ENCODE peak calls at places on chromosomes 2 and 18, in nine cellular contexts. K, F, C, J, P, V, N, X and Z are unnamed samples. For H3K9me3 and H3K4me1, the result is how much of the 10 kb centered on the place peaks cover.

GRCh38 chr18:12324991-12325725 is 17.1 kb downstream of the TUBB6 start:
- DNase-seq in K (no peak), F (peak), C (no peak), J (no peak), P (no peak), V (no peak), N (no peak), X (no peak), Z (no peak)

GRCh38 chr18:3217930-3218647 is 1.7 kb downstream of the MYOM1 start:
- DNase-seq in K (peak), F (no peak), C (no peak), J (peak), P (no peak), V (no peak), N (peak), X (peak), Z (no peak)

GRCh38 chr2:195057001-195057400 is 600.0 kb upstream of the SLC39A10 start:
- DNase-seq in K (no peak), F (no peak), C (no peak), J (no peak), P (no peak), V (no peak), N (no peak), X (no peak), Z (no peak)

GRCh38 chr2:94890234-94890633 is 19.0 kb downstream of the TEKT4 start:
- DNase-seq in K (no peak), F (no peak), C (no peak), J (no peak), P (no peak), V (no peak), N (no peak), X (no peak), Z (no peak)

GRCh38 chr2:111695441-111696007 is 188.5 kb downstream of the ANAPC1 start:
- DNase-seq in K (no peak), F (no peak), C (no peak), J (no peak), P (no peak), V (no peak), N (no peak), X (no peak), Z (no peak)

GRCh38 chr18:60684843-60685513 is 312.4 kb upstream of the MC4R start:
- DNase-seq in K (no peak), F (no peak), C (no peak), J (no peak), P (no peak), V (no peak), N (peak), X (no peak), Z (no peak)

GRCh38 chr2:111216811-111217652 is 96.3 kb downstream of the BCL2L11 start:
- DNase-seq in K (no peak), F (no peak), C (no peak), J (no peak), P (no peak), V (no peak), N (no peak), X (no peak), Z (no peak)

GRCh38 chr18:50628543-50628905 is 68.6 kb downstream of the MAPK4 start:
- DNase-seq in K (no peak), F (no peak), C (no peak), J (no peak), P (no peak), V (no peak), N (no peak), X (no peak), Z (no peak)

GRCh38 chr2:75605770-75606535 is 40.6 kb upstream of the MRPL19 start:
- DNase-seq in K (no peak), F (no peak), C (no peak), J (peak), P (no peak), V (no peak), N (peak), X (peak), Z (no peak)

GRCh38 chr2:68767031-68767961 is 32.7 kb downstream of the ARHGAP25 start:
- DNase-seq in K (no peak), F (no peak), C (no peak), J (no peak), P (no peak), V (no peak), N (no peak), X (no peak), Z (no peak)

GRCh38 chr18:8264861-8265411 is 344.3 kb upstream of the RAB12 start:
- DNase-seq in K (no peak), F (no peak), C (peak), J (no peak), P (no peak), V (no peak), N (peak), X (no peak), Z (no peak)

GRCh38 chr2:182101263-182101662 is 115.6 kb downstream of the PPP1R1C start:
- DNase-seq in K (no peak), F (no peak), C (no peak), J (no peak), P (no peak), V (no peak), N (peak), X (no peak), Z (no peak)

GRCh38 chr2:160156665-160157064 is 43.4 kb downstream of the ITGB6 start:
- DNase-seq in K (no peak), F (no peak), C (no peak), J (no peak), P (no peak), V (no peak), N (no peak), X (no peak), Z (no peak)

GRCh38 chr2:144151405-144151804 is 368.5 kb downstream of the ZEB2 start:
- DNase-seq in K (no peak), F (no peak), C (no peak), J (no peak), P (no peak), V (no peak), N (no peak), X (no peak), Z (no peak)

GRCh38 chr18:50559750-50560680 is at the start of gene MAPK4:
- DNase-seq in K (peak), F (peak), C (no peak), J (no peak), P (peak), V (no peak), N (no peak), X (peak), Z (peak)

GRCh38 chr2:55902971-55903370 is 20.6 kb downstream of the EFEMP1 start:
- DNase-seq in K (no peak), F (no peak), C (no peak), J (no peak), P (no peak), V (no peak), N (no peak), X (no peak), Z (no peak)

GRCh38 chr2:64143154-64144056 is 815 bp downstream of the PELI1 start:
- DNase-seq in K (no peak), F (peak), C (no peak), J (peak), P (no peak), V (no peak), N (peak), X (no peak), Z (no peak)

GRCh38 chr2:43300781-43301586 is 74.6 kb upstream of the ZFP36L2 start:
- DNase-seq in K (peak), F (peak), C (no peak), J (no peak), P (no peak), V (no peak), N (peak), X (peak), Z (peak)

GRCh38 chr18:46946656-46947282 is 29.4 kb downstream of the KATNAL2 start:
- DNase-seq in K (peak), F (peak), C (peak), J (peak), P (peak), V (no peak), N (no peak), X (peak), Z (peak)

GRCh38 chr18:63590368-63590767 is 3.2 kb downstream of the SERPINB13 start:
- DNase-seq in K (no peak), F (no peak), C (no peak), J (no peak), P (no peak), V (no peak), N (no peak), X (no peak), Z (no peak)

GRCh38 chr2:88658890-88659881 is 31.9 kb upstream of the EIF2AK3 start:
- DNase-seq in K (no peak), F (peak), C (no peak), J (no peak), P (no peak), V (no peak), N (peak), X (no peak), Z (peak)

GRCh38 chr2:133566967-133567645 is 1.2 kb downstream of the NCKAP5 start:
- DNase-seq in K (peak), F (peak), C (peak), J (no peak), P (peak), V (no peak), N (no peak), X (no peak), Z (no peak)

GRCh38 chr18:12376034-12376717 is 851 bp downstream of the AFG3L2 start:
- DNase-seq in K (peak), F (peak), C (no peak), J (no peak), P (peak), V (no peak), N (peak), X (peak), Z (peak)

GRCh38 chr2:204072443-204073324 is 136.1 kb downstream of the ICOS start:
- DNase-seq in K (no peak), F (no peak), C (no peak), J (peak), P (peak), V (no peak), N (peak), X (peak), Z (no peak)

GRCh38 chr2:82254728-82255127 is 1950.2 kb upstream of the LRRTM1 start:
- DNase-seq in K (no peak), F (no peak), C (no peak), J (no peak), P (no peak), V (no peak), N (no peak), X (no peak), Z (no peak)

GRCh38 chr2:105779394-105779793 is 34.7 kb downstream of the NCK2 start:
- DNase-seq in K (peak), F (no peak), C (no peak), J (no peak), P (no peak), V (no peak), N (no peak), X (no peak), Z (no peak)

GRCh38 chr2:49770919-49771318 is 616.6 kb upstream of the FSHR start:
- DNase-seq in K (peak), F (no peak), C (no peak), J (no peak), P (peak), V (no peak), N (peak), X (peak), Z (no peak)

GRCh38 chr2:191165190-191165643 is 14.4 kb upstream of the STAT4 start:
- DNase-seq in K (no peak), F (no peak), C (no peak), J (peak), P (no peak), V (no peak), N (peak), X (no peak), Z (no peak)

GRCh38 chr2:160859086-160859485 is 301.1 kb upstream of the TANK start:
- DNase-seq in K (no peak), F (no peak), C (no peak), J (no peak), P (no peak), V (no peak), N (no peak), X (no peak), Z (no peak)

GRCh38 chr2:222827417-222827816 is 33.4 kb upstream of the ACSL3 start:
- DNase-seq in K (no peak), F (no peak), C (no peak), J (no peak), P (no peak), V (no peak), N (no peak), X (no peak), Z (no peak)

GRCh38 chr2:53104263-53104662 is 663.3 kb upstream of the CHAC2 start:
- DNase-seq in K (no peak), F (no peak), C (no peak), J (no peak), P (no peak), V (no peak), N (peak), X (no peak), Z (no peak)

GRCh38 chr2:80086831-80087230 is 217.7 kb downstream of the LRRTM1 start:
- DNase-seq in K (no peak), F (no peak), C (no peak), J (no peak), P (no peak), V (no peak), N (no peak), X (no peak), Z (no peak)

GRCh38 chr2:44833123-44834069 is 108.1 kb upstream of the SIX3 start:
- DNase-seq in K (no peak), F (no peak), C (no peak), J (no peak), P (no peak), V (no peak), N (no peak), X (no peak), Z (no peak)

GRCh38 chr2:54606393-54606973 is 117.0 kb upstream of the EML6 start:
- DNase-seq in K (no peak), F (no peak), C (no peak), J (no peak), P (no peak), V (no peak), N (no peak), X (no peak), Z (no peak)

GRCh38 chr2:176729706-176730569 is 460.7 kb downstream of the MTX2 start:
- DNase-seq in K (no peak), F (no peak), C (peak), J (no peak), P (no peak), V (no peak), N (no peak), X (peak), Z (peak)

GRCh38 chr2:218152777-218153176 is 14.0 kb downstream of the CXCR1 start:
- DNase-seq in K (peak), F (no peak), C (no peak), J (no peak), P (no peak), V (no peak), N (no peak), X (peak), Z (no peak)

GRCh38 chr2:205660521-205661124 is 21.7 kb upstream of the NRP2 start:
- DNase-seq in K (no peak), F (peak), C (no peak), J (no peak), P (no peak), V (no peak), N (no peak), X (no peak), Z (no peak)

GRCh38 chr2:205659922-205660321 is 22.4 kb upstream of the NRP2 start:
- DNase-seq in K (no peak), F (no peak), C (no peak), J (no peak), P (no peak), V (no peak), N (no peak), X (no peak), Z (no peak)

GRCh38 chr2:205665791-205666190 is 16.5 kb upstream of the NRP2 start:
- DNase-seq in K (no peak), F (no peak), C (no peak), J (no peak), P (no peak), V (no peak), N (no peak), X (no peak), Z (no peak)

GRCh38 chr2:205658572-205658971 is 23.7 kb upstream of the NRP2 start:
- DNase-seq in K (no peak), F (no peak), C (no peak), J (no peak), P (no peak), V (no peak), N (no peak), X (no peak), Z (no peak)

DNA sequence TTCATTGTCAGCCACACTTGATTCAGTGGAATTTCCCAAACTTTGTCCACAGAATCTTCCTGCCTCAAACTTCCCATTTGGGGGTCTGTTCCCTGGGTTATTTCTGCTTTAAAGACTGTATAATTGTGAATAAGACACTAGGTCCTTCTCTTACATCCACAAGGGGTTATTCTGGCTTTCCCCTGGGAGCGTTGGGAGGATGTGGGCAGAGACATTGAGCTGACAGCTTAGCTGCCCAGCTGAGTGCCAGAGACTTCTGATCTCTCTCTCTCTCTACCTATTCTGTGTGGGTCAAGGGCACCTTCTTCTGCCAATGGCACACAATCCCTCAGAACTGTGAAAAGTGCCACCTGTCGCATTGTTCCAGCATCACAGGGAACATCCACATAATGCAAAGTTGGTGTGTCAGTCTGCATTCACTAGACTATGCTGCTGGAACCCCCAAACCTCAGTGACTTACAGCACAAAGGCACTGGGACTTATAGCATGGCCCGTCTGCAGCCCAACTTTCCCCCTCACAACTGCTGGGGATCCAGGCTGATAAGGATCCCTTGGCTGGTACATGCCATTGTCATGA is 19.8 kb upstream of the NRP2 start:
- DNase-seq in K (no peak), F (no peak), C (no peak), J (no peak), P (no peak), V (no peak), N (no peak), X (no peak), Z (no peak)
- H3K9me3 ChIP-seq in K (under half), F (under half), C (under half), J (under half), P (under half), V (under half), N (under half), X (under half), Z (under half)

GRCh38 chr18:76667603-76668002 is 154.8 kb upstream of the ZNF236 start:
- DNase-seq in K (no peak), F (no peak), C (no peak), J (no peak), P (no peak), V (no peak), N (no peak), X (no peak), Z (no peak)

GRCh38 chr18:76670564-76671288 is 151.6 kb upstream of the ZNF236 start:
- DNase-seq in K (no peak), F (peak), C (no peak), J (no peak), P (no peak), V (no peak), N (no peak), X (no peak), Z (peak)

GRCh38 chr18:76668546-76668945 is 153.8 kb upstream of the ZNF236 start:
- DNase-seq in K (no peak), F (no peak), C (no peak), J (no peak), P (no peak), V (no peak), N (no peak), X (no peak), Z (no peak)

GRCh38 chr18:76672627-76673026 is 149.7 kb upstream of the ZNF236 start:
- DNase-seq in K (no peak), F (no peak), C (no peak), J (no peak), P (no peak), V (no peak), N (no peak), X (no peak), Z (no peak)

DNA sequence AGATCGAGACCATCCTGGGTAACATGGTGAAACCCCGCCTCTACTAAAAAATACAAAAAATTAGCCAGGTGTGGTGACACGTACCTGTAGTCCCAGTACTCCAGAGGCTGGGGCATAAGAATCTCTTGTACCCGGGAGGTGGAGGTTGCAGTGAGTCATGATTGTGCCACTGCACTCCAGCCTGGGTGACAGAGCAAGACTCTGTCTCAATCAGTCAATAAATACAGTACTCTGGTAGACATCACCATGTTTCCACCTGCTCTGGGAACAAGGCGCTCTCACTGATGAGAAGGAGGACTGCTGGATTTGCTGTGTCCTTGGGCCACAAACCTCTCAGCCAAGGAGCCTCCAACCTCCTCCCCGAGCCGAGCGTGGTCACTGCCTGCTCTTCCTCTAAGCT is 154.2 kb upstream of the ZNF236 start:
- DNase-seq in K (no peak), F (no peak), C (no peak), J (no peak), P (no peak), V (no peak), N (no peak), X (no peak), Z (no peak)
- TF ChIP-seq POLR2A in K (no peak), F (no peak), C (no peak), J (no peak), P (no peak), V (no peak), N (no peak), X (no peak), Z (no peak)

DNA sequence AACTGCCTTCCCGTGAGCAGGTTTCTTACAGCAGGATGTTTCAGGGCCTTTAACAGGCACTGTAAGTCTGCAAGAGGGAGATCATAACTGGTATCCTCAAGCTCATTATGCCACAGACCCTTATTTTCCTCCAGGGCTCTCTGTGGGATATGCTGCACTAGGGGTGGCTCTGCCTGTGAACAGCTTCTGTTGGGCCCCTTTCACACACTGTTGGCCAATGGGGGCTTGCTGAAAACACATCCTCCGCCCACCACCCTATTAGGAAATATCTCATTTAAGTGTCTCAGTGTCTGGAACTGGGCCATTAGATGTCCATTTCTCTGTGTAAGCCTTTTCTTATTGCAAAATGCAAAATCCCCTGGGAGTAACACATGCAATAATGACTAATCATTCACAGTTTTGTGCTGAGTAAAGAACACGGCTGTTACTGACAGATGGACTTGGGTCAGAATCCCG is 414.3 kb upstream of the HS6ST1 start:
- DNase-seq in K (no peak), F (no peak), C (no peak), J (no peak), P (no peak), V (no peak), N (no peak), X (no peak), Z (no peak)
- H3K4me1 ChIP-seq in K (under half), F (under half), C (under half), J (under half), P (under half), V (under half), N (under half), X (under half), Z (under half)

GRCh38 chr2:23414106-23414505 is 29.1 kb downstream of the KLHL29 start:
- DNase-seq in K (no peak), F (no peak), C (no peak), J (no peak), P (no peak), V (no peak), N (no peak), X (no peak), Z (no peak)

GRCh38 chr2:23414876-23415275 is 29.9 kb downstream of the KLHL29 start:
- DNase-seq in K (no peak), F (no peak), C (no peak), J (no peak), P (no peak), V (no peak), N (peak), X (no peak), Z (no peak)

GRCh38 chr2:23412556-23413155 is 27.7 kb downstream of the KLHL29 start:
- DNase-seq in K (no peak), F (no peak), C (no peak), J (no peak), P (no peak), V (no peak), N (no peak), X (no peak), Z (no peak)

GRCh38 chr2:23411752-23412431 is 26.9 kb downstream of the KLHL29 start:
- DNase-seq in K (no peak), F (no peak), C (no peak), J (no peak), P (no peak), V (no peak), N (no peak), X (no peak), Z (no peak)

DNA sequence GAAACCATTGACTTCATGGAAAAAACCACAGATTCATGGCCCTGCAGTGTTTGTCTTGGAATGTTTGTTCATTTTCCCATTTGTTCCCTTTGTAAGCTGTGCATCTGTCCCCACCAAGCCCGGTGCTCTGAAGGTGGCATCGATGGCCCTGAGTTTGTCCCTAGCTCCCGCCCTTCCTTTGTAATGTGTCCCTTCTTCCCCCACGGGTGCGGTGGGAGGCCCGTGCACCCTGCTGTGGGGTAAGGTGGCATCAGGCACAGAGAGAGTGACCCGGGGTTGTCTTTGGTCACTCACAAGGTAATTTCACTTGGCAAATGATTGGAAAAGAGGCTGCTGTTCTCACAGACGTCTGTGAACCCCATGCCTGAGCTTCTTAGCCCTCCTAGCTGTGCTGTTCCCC is 28.7 kb downstream of the KLHL29 start:
- DNase-seq in K (no peak), F (no peak), C (no peak), J (no peak), P (no peak), V (no peak), N (no peak), X (no peak), Z (no peak)
- H3K9me3 ChIP-seq in K (under half), F (under half), C (under half), J (under half), P (under half), V (under half), N (under half), X (under half), Z (under half)